ENCODE peak calls at places on chromosome 6, in five cellular contexts. R, Q, Y, B and G are unnamed samples.

GRCh38 chr6:74731204-74731603 is 474.6 kb downstream of the COL12A1 start:
- DNase-seq in R (no peak), Y (no peak), Q (no peak), B (no peak), G (no peak)

GRCh38 chr6:100761841-100762240 is 119.3 kb downstream of the ASCC3 start:
- DNase-seq in B (no peak), Q (no peak), R (no peak), Y (no peak), G (no peak)

GRCh38 chr6:166545156-166545555 is 41.3 kb downstream of the RAMACL start:
- DNase-seq in Y (no peak), Q (no peak), B (no peak), R (no peak), G (no peak)

GRCh38 chr6:28944412-28945006 is 20.7 kb upstream of the TRIM27 start:
- DNase-seq in R (peak), Y (no peak), B (peak), Q (no peak), G (no peak)

GRCh38 chr6:16322666-16323312 is 84.4 kb downstream of the GMPR start:
- DNase-seq in R (peak), Y (no peak), B (peak), Q (peak), G (no peak)

GRCh38 chr6:115901896-115902295 is 158.8 kb downstream of the FRK start:
- DNase-seq in Y (no peak), R (no peak), B (no peak), Q (no peak), G (no peak)

GRCh38 chr6:70282906-70283461 is 19.9 kb downstream of the COL9A1 start:
- DNase-seq in Y (no peak), R (no peak), Q (peak), B (no peak), G (no peak)

GRCh38 chr6:170244721-170245201 is 46.1 kb downstream of the DLL1 start:
- DNase-seq in Y (peak), B (no peak), R (no peak), Q (no peak), G (no peak)

GRCh38 chr6:77021232-77021631 is 442.1 kb downstream of the HTR1B start:
- DNase-seq in B (no peak), Q (no peak), Y (no peak), R (no peak), G (no peak)

GRCh38 chr6:127051571-127052260 is 66.8 kb upstream of the RSPO3 start:
- DNase-seq in Y (no peak), Q (no peak), R (no peak), B (no peak), G (no peak)

GRCh38 chr6:159125977-159126376 is 43.2 kb upstream of the FNDC1 start:
- DNase-seq in R (no peak), B (no peak), Q (no peak), Y (no peak), G (no peak)

GRCh38 chr6:159833556-159833955 is 33.5 kb downstream of the PNLDC1 start:
- DNase-seq in Q (no peak), R (no peak), B (no peak), Y (no peak), G (no peak)

GRCh38 chr6:106082735-106083398 is 3.3 kb upstream of the PRDM1 start:
- DNase-seq in B (no peak), Q (no peak), R (no peak), Y (no peak), G (no peak)

GRCh38 chr6:136784910-136785746 is 7.1 kb downstream of the MAP3K5 start:
- DNase-seq in Y (peak), B (peak), Q (no peak), R (peak), G (no peak)
- H3K4me3 ChIP-seq in Y (no peak), B (no peak), Q (no peak), R (peak), G (no peak)

GRCh38 chr6:42136508-42137191 is 5.8 kb downstream of the C6orf132 start:
- DNase-seq in Q (no peak), Y (peak), R (peak), B (no peak), G (no peak)
- H3K4me3 ChIP-seq in Q (no peak), Y (no peak), R (peak), B (no peak), G (peak)

GRCh38 chr6:25034477-25034876 is 98.7 kb upstream of the RIPOR2 start:
- DNase-seq in Q (no peak), R (no peak), B (no peak), Y (no peak), G (no peak)
- H3K4me3 ChIP-seq in Q (peak), R (peak), B (peak), Y (no peak), G (no peak)

GRCh38 chr6:119289651-119290050 is 59.9 kb downstream of the MAN1A1 start:
- DNase-seq in Y (no peak), R (no peak), Q (no peak), B (no peak), G (no peak)

GRCh38 chr6:119283979-119284545 is 65.5 kb downstream of the MAN1A1 start:
- DNase-seq in R (no peak), B (no peak), Y (no peak), Q (no peak), G (no peak)

GRCh38 chr6:119283214-119283613 is 66.3 kb downstream of the MAN1A1 start:
- DNase-seq in B (no peak), Y (no peak), Q (no peak), R (no peak), G (no peak)

GRCh38 chr6:119284861-119285521 is 64.6 kb downstream of the MAN1A1 start:
- DNase-seq in Q (no peak), R (peak), B (peak), Y (no peak), G (no peak)

DNA sequence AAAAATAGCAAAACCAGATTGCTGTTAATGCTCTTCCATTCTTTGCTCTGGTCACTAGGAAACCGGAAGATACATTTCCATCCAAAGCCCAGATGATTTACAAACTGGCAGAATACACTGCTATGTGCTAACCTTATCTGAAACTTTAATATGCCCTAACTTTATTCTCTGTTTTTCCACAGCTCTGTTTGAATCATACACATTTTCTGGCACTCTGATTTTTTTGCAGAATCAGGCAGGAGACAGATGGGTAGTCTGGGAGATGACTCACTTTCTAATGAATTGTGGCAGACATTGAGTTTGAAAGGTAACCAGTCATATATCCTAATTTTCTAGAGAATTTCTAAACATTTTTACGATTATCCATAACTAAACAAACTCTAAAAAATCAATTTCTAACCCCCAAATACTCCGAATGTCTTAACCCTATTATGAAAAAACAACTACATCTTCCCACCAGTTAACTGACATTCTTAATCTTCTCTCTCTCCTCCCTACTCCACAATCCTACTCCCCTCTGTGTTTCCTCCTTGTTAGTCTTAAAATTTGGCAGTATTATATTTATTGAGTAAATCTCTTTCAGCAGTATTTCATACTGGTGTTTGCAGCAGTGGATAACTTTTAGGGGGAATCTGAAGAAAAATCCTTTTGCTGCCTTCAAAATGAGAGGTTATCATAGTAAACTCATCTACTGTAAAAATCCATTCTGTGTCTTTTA is 63.5 kb downstream of the MAN1A1 start:
- DNase-seq in B (no peak), Y (no peak), R (no peak), Q (no peak), G (no peak)
- H3K4me3 ChIP-seq in B (no peak), Y (no peak), R (no peak), Q (no peak), G (no peak)

GRCh38 chr6:52881662-52881995 is 27.9 kb downstream of the GSTA3 start:
- DNase-seq in Q (peak), Y (no peak), R (no peak), B (no peak), G (no peak)
- H3K4me3 ChIP-seq in Q (peak), Y (peak), R (no peak), B (no peak), G (peak)

GRCh38 chr6:18270216-18270615 is 5.9 kb upstream of the DEK start:
- DNase-seq in Y (no peak), B (no peak), Q (no peak), R (no peak), G (no peak)

GRCh38 chr6:18269717-18270116 is 5.4 kb upstream of the DEK start:
- DNase-seq in Q (no peak), Y (no peak), B (no peak), R (no peak), G (no peak)

GRCh38 chr6:18266524-18266908 is 2.2 kb upstream of the DEK start:
- DNase-seq in R (no peak), Q (peak), B (no peak), Y (no peak), G (no peak)

GRCh38 chr6:18265787-18266523 is 1.6 kb upstream of the DEK start:
- DNase-seq in R (peak), Q (peak), Y (no peak), B (no peak), G (no peak)

DNA sequence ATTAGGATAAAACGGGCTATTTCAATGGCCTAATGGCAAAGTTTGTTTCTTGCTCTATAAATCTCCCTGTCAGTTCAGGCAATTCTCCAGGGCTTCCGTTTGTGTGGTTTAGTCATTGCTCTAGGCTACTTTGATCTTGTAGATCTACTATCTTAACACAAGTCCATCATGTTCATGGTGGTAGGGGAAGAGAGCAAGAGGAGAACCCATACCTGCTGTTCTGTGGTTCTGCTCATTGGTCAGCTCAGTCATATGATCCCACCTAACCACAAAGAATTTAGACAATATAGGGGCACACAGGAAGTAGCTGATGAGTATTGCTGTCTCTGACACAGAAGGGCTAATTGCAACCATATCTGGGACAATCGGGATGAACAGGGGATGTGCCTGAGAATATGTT is 4.9 kb upstream of the DEK start:
- DNase-seq in Q (no peak), Y (no peak), B (peak), R (peak), G (no peak)
- H3K4me3 ChIP-seq in Q (no peak), Y (no peak), B (no peak), R (no peak), G (no peak)

DNA sequence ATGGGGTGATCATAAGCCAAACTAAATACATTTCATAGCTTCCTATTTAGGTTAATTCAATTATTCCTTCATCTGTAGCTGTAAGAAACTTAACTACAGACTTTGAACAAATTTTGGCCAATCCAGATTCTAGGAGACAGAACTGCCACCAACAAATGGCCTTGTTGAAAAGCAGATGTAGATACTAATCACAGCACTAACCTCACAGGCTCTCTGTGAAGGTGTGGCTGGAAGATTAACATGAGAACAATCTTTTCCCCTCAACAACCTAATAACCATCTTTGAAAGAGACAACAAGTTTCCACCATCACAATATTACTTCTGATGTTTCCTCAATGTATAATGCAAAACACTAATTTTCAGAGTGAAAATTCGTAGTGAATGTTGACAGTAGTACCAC is 87.8 kb downstream of the SESN1 start:
- DNase-seq in Q (no peak), Y (no peak), R (no peak), B (no peak), G (no peak)
- H3K4me3 ChIP-seq in Q (no peak), Y (no peak), R (no peak), B (no peak), G (peak)

GRCh38 chr6:30495993-30496392 is 6.7 kb downstream of the HLA-E start:
- DNase-seq in Q (no peak), B (no peak), R (no peak), Y (no peak), G (no peak)

GRCh38 chr6:30497714-30498113 is 8.4 kb downstream of the HLA-E start:
- DNase-seq in Y (no peak), Q (no peak), B (no peak), R (no peak), G (no peak)

GRCh38 chr6:30500421-30501069 is 11.2 kb downstream of the HLA-E start:
- DNase-seq in R (no peak), Q (no peak), B (no peak), Y (no peak), G (no peak)
- H3K4me3 ChIP-seq in R (no peak), Q (no peak), B (peak), Y (no peak), G (no peak)

GRCh38 chr6:149061933-149062332 is 255.6 kb upstream of the TAB2 start:
- DNase-seq in R (no peak), Y (no peak), B (no peak), Q (no peak), G (no peak)

GRCh38 chr6:149060300-149060984 is 257.1 kb upstream of the TAB2 start:
- DNase-seq in Q (peak), Y (no peak), B (peak), R (peak), G (no peak)

GRCh38 chr6:149062653-149063348 is 254.7 kb upstream of the TAB2 start:
- DNase-seq in Y (no peak), R (no peak), Q (no peak), B (no peak), G (no peak)

GRCh38 chr6:149059557-149059956 is 258.0 kb upstream of the TAB2 start:
- DNase-seq in Q (no peak), B (no peak), Y (no peak), R (no peak), G (no peak)

GRCh38 chr6:149060985-149061760 is 256.3 kb upstream of the TAB2 start:
- DNase-seq in Q (no peak), R (no peak), B (no peak), Y (no peak), G (no peak)
- H3K4me3 ChIP-seq in Q (no peak), R (peak), B (no peak), Y (no peak), G (no peak)

GRCh38 chr6:33321227-33321626 is 3.7 kb upstream of the ZBTB22 start:
- DNase-seq in Y (no peak), R (no peak), Q (no peak), B (no peak), G (no peak)
- H3K4me3 ChIP-seq in Y (no peak), R (peak), Q (no peak), B (no peak), G (peak)